ENCODE peak calls at places on chromosomes 5 and 9, in four cellular contexts. One of them, this sample, is unnamed.

GRCh38 chr5:65818592-65818991 is 96.6 kb downstream of the NLN start:
- DNase-seq in K562: no peak
- DNase-seq in HepG2: peak
- DNase-seq in GM12878: no peak
- DNase-seq in this sample: no peak

GRCh38 chr5:146562461-146562860 is 46.5 kb upstream of the GPR151 start:
- DNase-seq in GM12878: no peak
- DNase-seq in K562: no peak
- DNase-seq in HepG2: no peak
- DNase-seq in this sample: no peak

GRCh38 chr9:104361207-104361606 is 142.9 kb upstream of the OR13F1 start:
- DNase-seq in GM12878: no peak
- DNase-seq in HepG2: no peak
- DNase-seq in K562: no peak
- DNase-seq in this sample: no peak

GRCh38 chr5:125277494-125278154 is 531.2 kb upstream of the ZNF608 start:
- DNase-seq in GM12878: no peak
- DNase-seq in K562: no peak
- DNase-seq in HepG2: peak
- DNase-seq in this sample: peak

GRCh38 chr9:132572921-132573320 is 9.5 kb upstream of the BARHL1 start:
- DNase-seq in HepG2: no peak
- DNase-seq in K562: peak
- DNase-seq in GM12878: no peak
- DNase-seq in this sample: no peak

GRCh38 chr5:156475831-156476551 is 149.0 kb downstream of the SGCD start:
- DNase-seq in K562: no peak
- DNase-seq in GM12878: no peak
- DNase-seq in HepG2: no peak
- DNase-seq in this sample: peak

GRCh38 chr5:94367900-94368299 is 250.5 kb downstream of the KIAA0825 start:
- DNase-seq in HepG2: no peak
- DNase-seq in K562: no peak
- DNase-seq in GM12878: no peak
- DNase-seq in this sample: no peak

GRCh38 chr9:10080012-10080411 is 532.8 kb downstream of the PTPRD start:
- DNase-seq in GM12878: no peak
- DNase-seq in HepG2: no peak
- DNase-seq in K562: no peak
- DNase-seq in this sample: no peak

GRCh38 chr9:104863180-104863883 is 64.6 kb downstream of the ABCA1 start:
- DNase-seq in GM12878: peak
- DNase-seq in K562: peak
- DNase-seq in HepG2: peak
- DNase-seq in this sample: peak

GRCh38 chr9:136029556-136029955 is 65.5 kb downstream of the NACC2 start:
- DNase-seq in GM12878: no peak
- DNase-seq in HepG2: no peak
- DNase-seq in K562: no peak
- DNase-seq in this sample: no peak

GRCh38 chr5:172918421-172919371 is 40.5 kb upstream of the RPL26L1 start:
- DNase-seq in GM12878: no peak
- DNase-seq in K562: peak
- DNase-seq in HepG2: no peak
- DNase-seq in this sample: no peak

GRCh38 chr9:135256568-135257354 is 169.3 kb downstream of the OLFM1 start:
- DNase-seq in K562: no peak
- DNase-seq in HepG2: no peak
- DNase-seq in GM12878: no peak
- DNase-seq in this sample: no peak

GRCh38 chr5:111774525-111774924 is 17.5 kb upstream of the NREP start:
- DNase-seq in HepG2: no peak
- DNase-seq in GM12878: no peak
- DNase-seq in K562: no peak
- DNase-seq in this sample: peak

GRCh38 chr9:98453589-98454311 is 198.3 kb upstream of the TBC1D2 start:
- DNase-seq in HepG2: no peak
- DNase-seq in K562: no peak
- DNase-seq in GM12878: no peak
- DNase-seq in this sample: peak

GRCh38 chr5:59588922-59589321 is 304.6 kb downstream of the PDE4D start:
- DNase-seq in K562: no peak
- DNase-seq in HepG2: no peak
- DNase-seq in GM12878: no peak
- DNase-seq in this sample: no peak

GRCh38 chr9:129026442-129027223 is 1.5 kb downstream of the SH3GLB2 start:
- DNase-seq in GM12878: no peak
- DNase-seq in HepG2: peak
- DNase-seq in K562: no peak
- DNase-seq in this sample: peak

GRCh38 chr5:67577424-67577823 is 380.8 kb upstream of the CD180 start:
- DNase-seq in HepG2: no peak
- DNase-seq in K562: no peak
- DNase-seq in GM12878: no peak
- DNase-seq in this sample: peak

GRCh38 chr9:125805057-125805456 is 57.9 kb downstream of the PBX3 start:
- DNase-seq in GM12878: no peak
- DNase-seq in K562: no peak
- DNase-seq in HepG2: no peak
- DNase-seq in this sample: peak

GRCh38 chr5:177980776-177981175 is 15.3 kb downstream of the PROP1 start:
- DNase-seq in K562: no peak
- DNase-seq in GM12878: no peak
- DNase-seq in HepG2: no peak
- DNase-seq in this sample: no peak

GRCh38 chr9:16074962-16075361 is 522.1 kb downstream of the CCDC171 start:
- DNase-seq in GM12878: no peak
- DNase-seq in K562: no peak
- DNase-seq in HepG2: no peak
- DNase-seq in this sample: peak

GRCh38 chr5:69315972-69316371 is 16.6 kb downstream of the CCDC125 start:
- DNase-seq in HepG2: no peak
- DNase-seq in K562: no peak
- DNase-seq in GM12878: no peak
- DNase-seq in this sample: no peak

GRCh38 chr9:137466041-137466799 is 7.1 kb upstream of the NSMF start:
- DNase-seq in GM12878: no peak
- DNase-seq in K562: no peak
- DNase-seq in HepG2: no peak
- DNase-seq in this sample: no peak

GRCh38 chr9:36504154-36504550 is 68.5 kb upstream of the MELK start:
- DNase-seq in HepG2: no peak
- DNase-seq in K562: no peak
- DNase-seq in GM12878: no peak
- DNase-seq in this sample: no peak

GRCh38 chr9:32404402-32404801 is 20.0 kb downstream of the ACO1 start:
- DNase-seq in HepG2: no peak
- DNase-seq in GM12878: no peak
- DNase-seq in K562: no peak
- DNase-seq in this sample: no peak

GRCh38 chr5:82291429-82291828 is 13.3 kb upstream of the RPS23 start:
- DNase-seq in HepG2: peak
- DNase-seq in GM12878: no peak
- DNase-seq in K562: no peak
- DNase-seq in this sample: no peak

GRCh38 chr5:168481330-168481788 is 4.9 kb upstream of the RARS1 start:
- DNase-seq in HepG2: peak
- DNase-seq in GM12878: peak
- DNase-seq in K562: no peak
- DNase-seq in this sample: no peak

GRCh38 chr5:151225475-151225874 is 1.6 kb upstream of the CCDC69 start:
- DNase-seq in K562: no peak
- DNase-seq in GM12878: no peak
- DNase-seq in HepG2: no peak
- DNase-seq in this sample: no peak

GRCh38 chr5:122846051-122846567 is 696 bp downstream of the SNX24 start:
- DNase-seq in K562: no peak
- DNase-seq in GM12878: no peak
- DNase-seq in HepG2: peak
- DNase-seq in this sample: peak

GRCh38 chr5:126600631-126601511 is at the start of gene PHAX:
- DNase-seq in K562: peak
- DNase-seq in GM12878: peak
- DNase-seq in HepG2: peak
- DNase-seq in this sample: peak

GRCh38 chr5:80867233-80867632 is 92.9 kb upstream of the RASGRF2 start:
- DNase-seq in K562: no peak
- DNase-seq in HepG2: no peak
- DNase-seq in GM12878: no peak
- DNase-seq in this sample: peak

GRCh38 chr9:74281674-74282073 is 215.5 kb upstream of the RORB start:
- DNase-seq in HepG2: peak
- DNase-seq in GM12878: no peak
- DNase-seq in K562: peak
- DNase-seq in this sample: no peak

GRCh38 chr9:130042406-130042930 is 521 bp downstream of the FNBP1 start:
- DNase-seq in GM12878: no peak
- DNase-seq in HepG2: no peak
- DNase-seq in K562: peak
- DNase-seq in this sample: no peak

GRCh38 chr9:70042461-70043215 is 1.0 kb upstream of the MAMDC2 start:
- DNase-seq in K562: no peak
- DNase-seq in GM12878: no peak
- DNase-seq in HepG2: no peak
- DNase-seq in this sample: no peak

GRCh38 chr5:149730620-149731331 is 666 bp downstream of the PPARGC1B start:
- DNase-seq in GM12878: no peak
- DNase-seq in HepG2: no peak
- DNase-seq in K562: peak
- DNase-seq in this sample: no peak

GRCh38 chr5:7434937-7435336 is 39.0 kb downstream of the ADCY2 start:
- DNase-seq in HepG2: no peak
- DNase-seq in K562: no peak
- DNase-seq in GM12878: no peak
- DNase-seq in this sample: no peak

GRCh38 chr5:148828461-148829247 is 2.2 kb downstream of the ADRB2 start:
- DNase-seq in GM12878: no peak
- DNase-seq in K562: no peak
- DNase-seq in HepG2: no peak
- DNase-seq in this sample: peak

GRCh38 chr9:21830589-21830988 is 28.2 kb downstream of the MTAP start:
- DNase-seq in K562: no peak
- DNase-seq in HepG2: no peak
- DNase-seq in GM12878: no peak
- DNase-seq in this sample: peak

GRCh38 chr9:21833090-21833801 is 30.8 kb downstream of the MTAP start:
- DNase-seq in K562: no peak
- DNase-seq in GM12878: peak
- DNase-seq in HepG2: no peak
- DNase-seq in this sample: no peak

GRCh38 chr9:21835111-21835510 is 32.7 kb downstream of the MTAP start:
- DNase-seq in GM12878: no peak
- DNase-seq in K562: no peak
- DNase-seq in HepG2: no peak
- DNase-seq in this sample: no peak

GRCh38 chr9:21828853-21829405 is 26.5 kb downstream of the MTAP start:
- DNase-seq in GM12878: no peak
- DNase-seq in K562: no peak
- DNase-seq in HepG2: no peak
- DNase-seq in this sample: no peak

GRCh38 chr9:21831841-21832509 is 29.5 kb downstream of the MTAP start:
- DNase-seq in HepG2: no peak
- DNase-seq in GM12878: peak
- DNase-seq in K562: no peak
- DNase-seq in this sample: peak
- TF ChIP-seq BHLHE40 in HepG2: no peak
- TF ChIP-seq BHLHE40 in GM12878: peak
- TF ChIP-seq BHLHE40 in K562: no peak
- TF ChIP-seq BHLHE40 in this sample: no peak

DNA sequence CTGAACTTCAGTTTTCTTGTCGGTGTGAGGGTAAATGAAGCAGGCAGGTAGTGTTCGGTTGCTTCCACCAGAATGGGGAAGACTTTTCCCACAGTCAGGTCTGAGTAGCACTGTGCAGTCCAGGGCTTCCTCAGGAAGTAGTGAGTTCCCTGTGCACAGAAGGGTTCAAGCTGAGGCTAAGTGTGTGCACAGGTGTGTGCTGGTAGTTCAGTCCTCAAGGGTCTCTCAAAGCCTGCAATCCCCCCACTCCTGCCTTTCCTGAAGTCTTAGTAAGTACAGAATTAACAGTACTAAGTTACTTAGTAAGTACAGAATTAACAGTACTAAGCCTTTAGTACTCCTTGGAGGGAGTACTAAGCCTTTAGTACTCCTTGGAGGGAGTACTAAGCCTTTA is 1.4 kb downstream of the DAB2IP start:
- DNase-seq in GM12878: no peak
- DNase-seq in HepG2: no peak
- DNase-seq in K562: no peak
- DNase-seq in this sample: no peak
- H3K4me2 ChIP-seq in GM12878: no peak
- H3K4me2 ChIP-seq in HepG2: peak
- H3K4me2 ChIP-seq in K562: no peak
- H3K4me2 ChIP-seq in this sample: peak

GRCh38 chr5:109876030-109876726 is 186.5 kb downstream of the MAN2A1 start:
- DNase-seq in HepG2: no peak
- DNase-seq in K562: no peak
- DNase-seq in GM12878: no peak
- DNase-seq in this sample: no peak

GRCh38 chr5:109873687-109874086 is 184.0 kb downstream of the MAN2A1 start:
- DNase-seq in HepG2: no peak
- DNase-seq in GM12878: no peak
- DNase-seq in K562: no peak
- DNase-seq in this sample: no peak

GRCh38 chr5:109876941-109877669 is 187.4 kb downstream of the MAN2A1 start:
- DNase-seq in K562: no peak
- DNase-seq in GM12878: no peak
- DNase-seq in HepG2: no peak
- DNase-seq in this sample: peak

GRCh38 chr5:109877670-109878045 is 187.9 kb downstream of the MAN2A1 start:
- DNase-seq in HepG2: no peak
- DNase-seq in GM12878: no peak
- DNase-seq in K562: no peak
- DNase-seq in this sample: peak

GRCh38 chr5:109874108-109874507 is 184.4 kb downstream of the MAN2A1 start:
- DNase-seq in GM12878: no peak
- DNase-seq in HepG2: no peak
- DNase-seq in K562: no peak
- DNase-seq in this sample: no peak
- TF ChIP-seq MXI1 in GM12878: no peak
- TF ChIP-seq MXI1 in HepG2: no peak
- TF ChIP-seq MXI1 in K562: no peak
- TF ChIP-seq MXI1 in this sample: no peak

GRCh38 chr9:112086627-112087026 is 88.5 kb downstream of the SUSD1 start:
- DNase-seq in HepG2: peak
- DNase-seq in GM12878: no peak
- DNase-seq in K562: no peak
- DNase-seq in this sample: peak
- TF ChIP-seq BHLHE40 in HepG2: no peak
- TF ChIP-seq BHLHE40 in GM12878: no peak
- TF ChIP-seq BHLHE40 in K562: no peak
- TF ChIP-seq BHLHE40 in this sample: no peak

GRCh38 chr5:154197801-154198461 is 7.4 kb downstream of the GALNT10 start:
- DNase-seq in K562: no peak
- DNase-seq in GM12878: peak
- DNase-seq in HepG2: peak
- DNase-seq in this sample: peak
- H3K4me2 ChIP-seq in K562: peak
- H3K4me2 ChIP-seq in GM12878: peak
- H3K4me2 ChIP-seq in HepG2: no peak
- H3K4me2 ChIP-seq in this sample: no peak